ENCODE peak calls at places on chromosomes 13 and 19, in nine cellular contexts. L is hippocampal formation; O is T-helper 17 cell; E is NCI-H1417 treated with DMSO at 0.1 percent for 48 hours; N is sciatic nerve; X is progenitor cell of endocrine pancreas; R is astrocyte; B is stimulated activated CD4-positive, alpha-beta T cell treated with anti-CD3 and anti-CD28 coated beads, Interleukin-1b, Interleukin-23, amount 100 ng/mL, for 24 hours; T is AML-193. M is an unnamed sample.

GRCh38 chr19:3778899-3779723 is 7.1 kb downstream of the MATK start:
- DNase-seq in L (no peak), O (no peak), E (no peak), N (no peak), X (no peak), R (no peak), B (no peak), T (no peak), M (no peak)

GRCh38 chr13:76730220-76730619 is 156.0 kb downstream of the KCTD12 start:
- DNase-seq in L (no peak), O (no peak), E (no peak), N (no peak), X (no peak), R (no peak), B (no peak), T (no peak), M (no peak)

GRCh38 chr13:66952507-66952906 is 277.6 kb downstream of the PCDH9 start:
- DNase-seq in L (no peak), O (no peak), E (no peak), N (no peak), X (no peak), R (no peak), B (no peak), T (no peak), M (no peak)

GRCh38 chr19:19600793-19601346 is 17.6 kb downstream of the PBX4 start:
- DNase-seq in L (no peak), O (no peak), E (no peak), N (no peak), X (no peak), R (no peak), B (no peak), T (no peak), M (no peak)

GRCh38 chr19:17294051-17294891 is 9.0 kb downstream of the ABHD8 start:
- DNase-seq in L (no peak), O (peak; percentile 52), E (no peak), N (no peak), X (no peak), R (no peak), B (no peak), T (no peak), M (peak; percentile 49)

GRCh38 chr19:18340990-18341868 is 831 bp downstream of the PGPEP1 start:
- DNase-seq in L (peak; percentile 24), O (peak; percentile 24), E (no peak), N (peak; percentile 75), X (peak; percentile 21), R (peak; percentile 22), B (peak; percentile 32), T (peak; percentile 49), M (peak; percentile 43)

GRCh38 chr13:113029487-113030258 is 60.7 kb downstream of the MCF2L start:
- DNase-seq in L (peak; percentile 34), O (peak; percentile 14), E (no peak), N (no peak), X (peak; percentile 79), R (no peak), B (no peak), T (no peak), M (peak; percentile 30)

GRCh38 chr13:40626566-40626965 is 39.9 kb downstream of the FOXO1 start:
- DNase-seq in L (no peak), O (no peak), E (no peak), N (no peak), X (no peak), R (no peak), B (no peak), T (no peak), M (no peak)

GRCh38 chr19:3285647-3286176 is 61.3 kb downstream of the CELF5 start:
- DNase-seq in L (no peak), O (peak; percentile 59), E (no peak), N (no peak), X (peak; percentile 54), R (no peak), B (peak; percentile 21), T (no peak), M (no peak)

GRCh38 chr19:45402469-45403070 is 2.3 kb downstream of the PPP1R13L start:
- DNase-seq in L (no peak), O (no peak), E (no peak), N (no peak), X (peak; percentile 62), R (no peak), B (no peak), T (no peak), M (peak; percentile 20)

GRCh38 chr13:27810009-27810408 is 17.7 kb downstream of the GSX1 start:
- DNase-seq in L (no peak), O (no peak), E (no peak), N (no peak), X (no peak), R (no peak), B (no peak), T (no peak), M (no peak)

GRCh38 chr19:42066075-42066754 is 3.8 kb downstream of the GRIK5 start:
- DNase-seq in L (peak; percentile 14), O (no peak), E (no peak), N (no peak), X (no peak), R (peak; percentile 10), B (no peak), T (no peak), M (no peak)

GRCh38 chr19:15443838-15444237 is 5.9 kb downstream of the WIZ start:
- DNase-seq in L (peak; percentile 8), O (no peak), E (no peak), N (no peak), X (no peak), R (no peak), B (no peak), T (no peak), M (no peak)

GRCh38 chr13:34993470-34993869 is 51.4 kb downstream of the NBEA start:
- DNase-seq in L (no peak), O (no peak), E (no peak), N (no peak), X (no peak), R (peak; percentile 39), B (no peak), T (peak; percentile 59), M (peak; percentile 1)

GRCh38 chr19:41521860-41522555 is 54.0 kb upstream of the CEACAM21 start:
- DNase-seq in L (no peak), O (peak; percentile 32), E (no peak), N (no peak), X (no peak), R (no peak), B (no peak), T (no peak), M (peak; percentile 5)

GRCh38 chr19:47848871-47849473 is 10.1 kb upstream of the TPRX2 start:
- DNase-seq in L (no peak), O (no peak), E (no peak), N (no peak), X (no peak), R (no peak), B (no peak), T (no peak), M (no peak)

GRCh38 chr19:55116232-55117062 is 990 bp downstream of the PPP1R12C start:
- DNase-seq in L (peak; percentile 36), O (peak; percentile 36), E (no peak), N (peak; percentile 81), X (no peak), R (peak; percentile 43), B (no peak), T (peak; percentile 84), M (peak; percentile 93)

GRCh38 chr13:107035186-107035585 is 467.2 kb upstream of the ARGLU1 start:
- DNase-seq in L (no peak), O (no peak), E (no peak), N (no peak), X (no peak), R (peak; percentile 16), B (no peak), T (no peak), M (no peak)

GRCh38 chr19:46880440-46880839 is 19.6 kb downstream of the ARHGAP35 start:
- DNase-seq in L (no peak), O (no peak), E (no peak), N (no peak), X (no peak), R (no peak), B (no peak), T (no peak), M (no peak)

GRCh38 chr13:43303040-43303729 is 279.8 kb downstream of the DNAJC15 start:
- DNase-seq in L (peak; percentile 61), O (no peak), E (no peak), N (peak; percentile 63), X (peak; percentile 37), R (peak; percentile 42), B (no peak), T (peak; percentile 5), M (peak; percentile 83)

GRCh38 chr13:79194272-79194671 is 211.8 kb downstream of the RBM26 start:
- DNase-seq in L (no peak), O (no peak), E (no peak), N (no peak), X (no peak), R (no peak), B (no peak), T (no peak), M (peak; percentile 5)

GRCh38 chr13:106513025-106513424 is 22.4 kb downstream of the EFNB2 start:
- DNase-seq in L (no peak), O (no peak), E (no peak), N (no peak), X (no peak), R (peak; percentile 73), B (no peak), T (no peak), M (no peak)

GRCh38 chr19:16670291-16670690 is 9.4 kb downstream of the TMEM38A start:
- DNase-seq in L (no peak), O (no peak), E (no peak), N (no peak), X (no peak), R (no peak), B (no peak), T (no peak), M (no peak)

GRCh38 chr19:14758816-14759215 is 19.5 kb downstream of the ADGRE2 start:
- DNase-seq in L (no peak), O (no peak), E (no peak), N (no peak), X (no peak), R (no peak), B (no peak), T (no peak), M (no peak)

GRCh38 chr19:4722671-4723464 is 774 bp downstream of the DPP9 start:
- DNase-seq in L (no peak), O (no peak), E (no peak), N (no peak), X (no peak), R (peak; percentile 58), B (no peak), T (peak; percentile 9), M (no peak)

GRCh38 chr19:38559428-38560401 is 58.0 kb downstream of the MAP4K1 start:
- DNase-seq in L (no peak), O (no peak), E (no peak), N (no peak), X (no peak), R (peak; percentile 22), B (no peak), T (no peak), M (no peak)

GRCh38 chr19:31658993-31659896 is 310.0 kb upstream of the TSHZ3 start:
- DNase-seq in L (no peak), O (no peak), E (no peak), N (no peak), X (no peak), R (no peak), B (no peak), T (no peak), M (no peak)

GRCh38 chr19:55443045-55443823 is at the start of gene SHISA7:
- DNase-seq in L (peak; percentile 54), O (no peak), E (no peak), N (no peak), X (no peak), R (no peak), B (no peak), T (no peak), M (peak; percentile 12)

GRCh38 chr19:27752530-27753184 is 1460.3 kb downstream of the UQCRFS1 start:
- DNase-seq in L (no peak), O (no peak), E (no peak), N (peak; percentile 39), X (no peak), R (no peak), B (no peak), T (no peak), M (no peak)

GRCh38 chr19:3184847-3185481 is 766 bp upstream of the NCLN start:
- DNase-seq in L (peak; percentile 83), O (peak; percentile 54), E (no peak), N (peak; percentile 84), X (no peak), R (no peak), B (no peak), T (peak; percentile 72), M (peak; percentile 89)

GRCh38 chr19:29617336-29618266 is 11.5 kb downstream of the POP4 start:
- DNase-seq in L (no peak), O (no peak), E (no peak), N (no peak), X (no peak), R (no peak), B (no peak), T (no peak), M (no peak)